ENCODE peak calls at places on chromosomes 1 and 21, in five cellular contexts. P, N, X, H and O are unnamed samples.

GRCh38 chr1:192805832-192806323 is 3.0 kb upstream of the RGS2 start:
- DNase-seq in P (no peak), N (peak; percentile 36), X (peak; percentile 91), H (peak; percentile 55), O (peak; percentile 78)

GRCh38 chr21:42525228-42525604 is 11.6 kb downstream of the SLC37A1 start:
- DNase-seq in P (peak; percentile 58), N (peak; percentile 54), X (no peak), H (no peak), O (peak; percentile 49)

GRCh38 chr1:207606362-207606755 is 38.6 kb upstream of the CR1L start:
- DNase-seq in P (no peak), N (no peak), X (no peak), H (no peak), O (no peak)

GRCh38 chr1:214403431-214403830 is 122.5 kb downstream of the SMYD2 start:
- DNase-seq in P (no peak), N (no peak), X (no peak), H (no peak), O (no peak)

GRCh38 chr1:153447498-153448170 is 12.8 kb downstream of the S100A7 start:
- DNase-seq in P (no peak), N (no peak), X (peak; percentile 70), H (no peak), O (no peak)

GRCh38 chr1:35047188-35047858 is 15.6 kb upstream of the ZMYM6 start:
- DNase-seq in P (no peak), N (no peak), X (peak; percentile 89), H (no peak), O (no peak)

GRCh38 chr1:236608930-236609726 is 4.8 kb upstream of the HEATR1 start:
- DNase-seq in P (peak; percentile 75), N (peak; percentile 72), X (no peak), H (peak; percentile 70), O (peak; percentile 76)

GRCh38 chr1:81509619-81510018 is 291.1 kb upstream of the ADGRL2 start:
- DNase-seq in P (no peak), N (peak; percentile 76), X (no peak), H (no peak), O (peak; percentile 35)

GRCh38 chr1:212791261-212791675 is 309 bp downstream of the NSL1 start:
- DNase-seq in P (no peak), N (no peak), X (no peak), H (peak; percentile 74), O (no peak)

GRCh38 chr1:6511461-6512244 is 20.2 kb upstream of the PLEKHG5 start:
- DNase-seq in P (no peak), N (no peak), X (no peak), H (no peak), O (no peak)

GRCh38 chr1:118074101-118074500 is 110.9 kb downstream of the SPAG17 start:
- DNase-seq in P (no peak), N (peak; percentile 11), X (no peak), H (no peak), O (no peak)

GRCh38 chr21:42681296-42682206 is 28.1 kb downstream of the PDE9A start:
- DNase-seq in P (no peak), N (no peak), X (no peak), H (no peak), O (no peak)

GRCh38 chr1:194512957-194513356 is 1326.5 kb upstream of the B3GALT2 start:
- DNase-seq in P (no peak), N (no peak), X (no peak), H (no peak), O (no peak)

GRCh38 chr1:9809122-9809521 is 14.6 kb downstream of the CLSTN1 start:
- DNase-seq in P (no peak), N (no peak), X (no peak), H (no peak), O (no peak)

GRCh38 chr1:109564189-109564878 is 15.9 kb downstream of the GNAI3 start:
- DNase-seq in P (no peak), N (no peak), X (no peak), H (no peak), O (peak; percentile 86)

GRCh38 chr1:15931884-15932283 is 44.0 kb downstream of the ZBTB17 start:
- DNase-seq in P (no peak), N (no peak), X (no peak), H (no peak), O (no peak)

GRCh38 chr1:1793481-1794244 is 15.4 kb upstream of the NADK start:
- DNase-seq in P (no peak), N (no peak), X (no peak), H (no peak), O (no peak)

GRCh38 chr1:100799548-100799947 is 80.0 kb downstream of the VCAM1 start:
- DNase-seq in P (no peak), N (no peak), X (no peak), H (no peak), O (no peak)

GRCh38 chr1:58964880-58965279 is 181.0 kb upstream of the JUN start:
- DNase-seq in P (no peak), N (no peak), X (peak; percentile 11), H (no peak), O (no peak)

GRCh38 chr1:106700151-106700550 is 356.3 kb upstream of the PRMT6 start:
- DNase-seq in P (no peak), N (no peak), X (no peak), H (no peak), O (no peak)

GRCh38 chr1:226397011-226397926 is 10.6 kb downstream of the PARP1 start:
- DNase-seq in P (no peak), N (no peak), X (no peak), H (no peak), O (peak; percentile 3)

GRCh38 chr1:12453400-12454343 is 164.3 kb downstream of the DHRS3 start:
- DNase-seq in P (no peak), N (no peak), X (no peak), H (no peak), O (peak; percentile 25)

GRCh38 chr1:234111458-234112142 is 207.1 kb downstream of the SLC35F3 start:
- DNase-seq in P (peak; percentile 57), N (peak; percentile 82), X (no peak), H (peak; percentile 56), O (peak; percentile 92)

GRCh38 chr21:29194342-29194741 is 63.9 kb downstream of the MAP3K7CL start:
- DNase-seq in P (no peak), N (no peak), X (no peak), H (no peak), O (no peak)